ENCODE peak calls at places on chromosomes 5 and 9, in five cellular contexts. One of them, this sample, is unnamed.

GRCh38 chr9:880725-881124 is 39.2 kb downstream of the DMRT1 start:
- DNase-seq in gastrocnemius medialis: no peak
- DNase-seq in stomach: no peak
- DNase-seq in adrenal gland: no peak
- DNase-seq in ovary: no peak
- DNase-seq in this sample: no peak

GRCh38 chr9:76219555-76220151 is 174.6 kb downstream of the RFK start:
- DNase-seq in gastrocnemius medialis: no peak
- DNase-seq in stomach: no peak
- DNase-seq in adrenal gland: no peak
- DNase-seq in ovary: no peak
- DNase-seq in this sample: no peak

GRCh38 chr9:36328798-36329411 is 70.7 kb upstream of the GNE start:
- DNase-seq in gastrocnemius medialis: no peak
- DNase-seq in stomach: no peak
- DNase-seq in adrenal gland: peak; percentile 55
- DNase-seq in ovary: no peak
- DNase-seq in this sample: peak; percentile 18

GRCh38 chr5:169873642-169874041 is 106.7 kb downstream of the INSYN2B start:
- DNase-seq in gastrocnemius medialis: peak; percentile 21
- DNase-seq in stomach: no peak
- DNase-seq in adrenal gland: peak; percentile 26
- DNase-seq in ovary: no peak
- DNase-seq in this sample: no peak

GRCh38 chr5:110159202-110159601 is 469.5 kb downstream of the MAN2A1 start:
- DNase-seq in gastrocnemius medialis: no peak
- DNase-seq in stomach: no peak
- DNase-seq in adrenal gland: no peak
- DNase-seq in ovary: no peak
- DNase-seq in this sample: no peak

GRCh38 chr9:78892769-78893168 is 595.8 kb downstream of the PSAT1 start:
- DNase-seq in gastrocnemius medialis: no peak
- DNase-seq in stomach: no peak
- DNase-seq in adrenal gland: no peak
- DNase-seq in ovary: no peak
- DNase-seq in this sample: no peak

GRCh38 chr5:88799976-88800375 is 83.0 kb downstream of the MEF2C start:
- DNase-seq in gastrocnemius medialis: no peak
- DNase-seq in stomach: no peak
- DNase-seq in adrenal gland: no peak
- DNase-seq in ovary: no peak
- DNase-seq in this sample: no peak

GRCh38 chr5:95822038-95822407 is 503 bp downstream of the GLRX start:
- DNase-seq in gastrocnemius medialis: peak; percentile 61
- DNase-seq in stomach: peak; percentile 60
- DNase-seq in adrenal gland: peak; percentile 58
- DNase-seq in ovary: peak; percentile 51
- DNase-seq in this sample: no peak

GRCh38 chr9:33225319-33226152 is 14.4 kb upstream of the SPINK4 start:
- DNase-seq in gastrocnemius medialis: peak; percentile 50
- DNase-seq in stomach: peak; percentile 70
- DNase-seq in adrenal gland: peak; percentile 76
- DNase-seq in ovary: peak; percentile 57
- DNase-seq in this sample: no peak

GRCh38 chr5:128276537-128277216 is 193.1 kb downstream of the SLC12A2 start:
- DNase-seq in gastrocnemius medialis: no peak
- DNase-seq in stomach: no peak
- DNase-seq in adrenal gland: no peak
- DNase-seq in ovary: no peak
- DNase-seq in this sample: no peak

GRCh38 chr9:15205632-15206243 is 101.3 kb downstream of the TTC39B start:
- DNase-seq in gastrocnemius medialis: no peak
- DNase-seq in stomach: no peak
- DNase-seq in adrenal gland: no peak
- DNase-seq in ovary: no peak
- DNase-seq in this sample: no peak

GRCh38 chr9:83041771-83042170 is 21.2 kb downstream of the RASEF start:
- DNase-seq in gastrocnemius medialis: no peak
- DNase-seq in stomach: no peak
- DNase-seq in adrenal gland: no peak
- DNase-seq in ovary: no peak
- DNase-seq in this sample: no peak

GRCh38 chr5:73446631-73447233 is 1.8 kb downstream of the FOXD1 start:
- DNase-seq in gastrocnemius medialis: no peak
- DNase-seq in stomach: no peak
- DNase-seq in adrenal gland: no peak
- DNase-seq in ovary: no peak
- DNase-seq in this sample: no peak

GRCh38 chr5:168114444-168115017 is 176.9 kb upstream of the WWC1 start:
- DNase-seq in gastrocnemius medialis: no peak
- DNase-seq in stomach: peak; percentile 76
- DNase-seq in adrenal gland: no peak
- DNase-seq in ovary: no peak
- DNase-seq in this sample: peak; percentile 68

GRCh38 chr5:79295096-79295495 is 59.2 kb downstream of the JMY start:
- DNase-seq in gastrocnemius medialis: no peak
- DNase-seq in stomach: no peak
- DNase-seq in adrenal gland: no peak
- DNase-seq in ovary: no peak
- DNase-seq in this sample: no peak

GRCh38 chr5:107951322-107951721 is 280.6 kb upstream of the EFNA5 start:
- DNase-seq in gastrocnemius medialis: no peak
- DNase-seq in stomach: no peak
- DNase-seq in adrenal gland: no peak
- DNase-seq in ovary: no peak
- DNase-seq in this sample: no peak

GRCh38 chr5:112614285-112614684 is 123.4 kb upstream of the APC start:
- DNase-seq in gastrocnemius medialis: no peak
- DNase-seq in stomach: no peak
- DNase-seq in adrenal gland: no peak
- DNase-seq in ovary: no peak
- DNase-seq in this sample: no peak

GRCh38 chr5:99019812-99020697 is 91.2 kb upstream of the CHD1 start:
- DNase-seq in gastrocnemius medialis: no peak
- DNase-seq in stomach: no peak
- DNase-seq in adrenal gland: no peak
- DNase-seq in ovary: no peak
- DNase-seq in this sample: peak; percentile 34

GRCh38 chr5:125376059-125376641 is 629.7 kb upstream of the ZNF608 start:
- DNase-seq in gastrocnemius medialis: no peak
- DNase-seq in stomach: no peak
- DNase-seq in adrenal gland: no peak
- DNase-seq in ovary: no peak
- DNase-seq in this sample: no peak

GRCh38 chr5:144134181-144134827 is 36.2 kb downstream of the YIPF5 start:
- DNase-seq in gastrocnemius medialis: no peak
- DNase-seq in stomach: no peak
- DNase-seq in adrenal gland: no peak
- DNase-seq in ovary: no peak
- DNase-seq in this sample: no peak

GRCh38 chr5:96528262-96528661 is 95.2 kb upstream of the PCSK1 start:
- DNase-seq in gastrocnemius medialis: no peak
- DNase-seq in stomach: no peak
- DNase-seq in adrenal gland: no peak
- DNase-seq in ovary: no peak
- DNase-seq in this sample: no peak

DNA sequence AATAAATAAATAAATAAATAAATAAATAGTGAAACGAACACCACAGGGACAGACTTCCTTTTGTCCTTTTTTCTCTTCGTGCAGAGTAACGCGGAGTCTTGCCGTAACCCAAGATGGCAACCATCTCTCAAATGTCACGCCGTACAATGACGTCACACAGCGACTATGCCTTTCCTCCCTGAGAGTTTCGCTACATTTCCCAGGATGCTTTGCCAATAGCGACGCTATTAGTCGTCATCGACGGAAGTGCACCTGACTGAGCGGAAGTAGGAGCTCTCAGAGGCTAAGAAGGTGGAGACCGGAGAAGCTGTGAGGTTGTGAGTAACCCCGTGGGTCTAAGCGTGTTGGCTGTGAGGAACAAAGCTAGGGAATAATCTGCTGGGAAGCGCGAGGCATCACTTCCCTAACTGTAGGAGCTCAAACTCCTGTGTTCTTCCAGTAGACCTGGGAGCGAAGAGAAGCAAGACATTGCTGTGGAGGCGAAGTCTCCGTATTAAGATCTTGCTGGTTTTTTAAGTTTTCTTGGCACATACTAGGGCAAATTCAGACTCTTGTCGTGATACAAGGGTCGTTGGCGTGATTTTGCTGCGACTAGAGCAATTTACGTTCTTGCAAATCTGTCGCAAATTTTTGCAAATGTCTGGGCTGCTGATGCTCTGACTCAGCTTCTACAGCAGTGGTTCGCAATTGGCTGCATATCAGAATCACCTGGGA is at the start of gene TTC1:
- DNase-seq in gastrocnemius medialis: peak; percentile 95
- DNase-seq in stomach: peak; percentile 97
- DNase-seq in adrenal gland: peak; percentile 95
- DNase-seq in ovary: peak; percentile 91
- DNase-seq in this sample: peak; percentile 65
- TF ChIP-seq POLR2A in gastrocnemius medialis: peak; percentile 89
- TF ChIP-seq POLR2A in stomach: peak; percentile 67
- TF ChIP-seq POLR2A in adrenal gland: peak; percentile 98
- TF ChIP-seq POLR2A in ovary: peak; percentile 87
- TF ChIP-seq POLR2A in this sample: peak; percentile 72

GRCh38 chr9:120951960-120952630 is 25.5 kb upstream of the TRAF1 start:
- DNase-seq in gastrocnemius medialis: no peak
- DNase-seq in stomach: no peak
- DNase-seq in adrenal gland: no peak
- DNase-seq in ovary: no peak
- DNase-seq in this sample: no peak

GRCh38 chr9:120947222-120947621 is 20.6 kb upstream of the TRAF1 start:
- DNase-seq in gastrocnemius medialis: no peak
- DNase-seq in stomach: no peak
- DNase-seq in adrenal gland: no peak
- DNase-seq in ovary: no peak
- DNase-seq in this sample: no peak

GRCh38 chr9:120948824-120949223 is 22.2 kb upstream of the TRAF1 start:
- DNase-seq in gastrocnemius medialis: no peak
- DNase-seq in stomach: no peak
- DNase-seq in adrenal gland: no peak
- DNase-seq in ovary: no peak
- DNase-seq in this sample: no peak

GRCh38 chr9:120949290-120949689 is 22.7 kb upstream of the TRAF1 start:
- DNase-seq in gastrocnemius medialis: no peak
- DNase-seq in stomach: no peak
- DNase-seq in adrenal gland: no peak
- DNase-seq in ovary: no peak
- DNase-seq in this sample: no peak

GRCh38 chr9:120950421-120951388 is 24.1 kb upstream of the TRAF1 start:
- DNase-seq in gastrocnemius medialis: no peak
- DNase-seq in stomach: no peak
- DNase-seq in adrenal gland: no peak
- DNase-seq in ovary: no peak
- DNase-seq in this sample: no peak
- TF ChIP-seq POLR2A in gastrocnemius medialis: no peak
- TF ChIP-seq POLR2A in stomach: no peak
- TF ChIP-seq POLR2A in adrenal gland: no peak
- TF ChIP-seq POLR2A in ovary: no peak
- TF ChIP-seq POLR2A in this sample: no peak

GRCh38 chr9:137086531-137087408 is at the start of gene MAN1B1:
- DNase-seq in gastrocnemius medialis: peak; percentile 99
- DNase-seq in stomach: peak; percentile 100
- DNase-seq in adrenal gland: peak; percentile 99
- DNase-seq in ovary: peak; percentile 98
- DNase-seq in this sample: peak; percentile 100
- TF ChIP-seq POLR2A in gastrocnemius medialis: peak; percentile 82
- TF ChIP-seq POLR2A in stomach: peak; percentile 83
- TF ChIP-seq POLR2A in adrenal gland: peak; percentile 84
- TF ChIP-seq POLR2A in ovary: peak; percentile 87
- TF ChIP-seq POLR2A in this sample: peak; percentile 86

GRCh38 chr9:128055222-128056040 is 11.7 kb downstream of the NAIF1 start:
- DNase-seq in gastrocnemius medialis: peak; percentile 83
- DNase-seq in stomach: peak; percentile 73
- DNase-seq in adrenal gland: peak; percentile 45
- DNase-seq in ovary: peak; percentile 59
- DNase-seq in this sample: no peak

GRCh38 chr9:128056887-128057723 is 10.0 kb downstream of the NAIF1 start:
- DNase-seq in gastrocnemius medialis: no peak
- DNase-seq in stomach: peak; percentile 79
- DNase-seq in adrenal gland: peak; percentile 34
- DNase-seq in ovary: no peak
- DNase-seq in this sample: no peak

GRCh38 chr9:128057724-128058409 is 9.3 kb downstream of the NAIF1 start:
- DNase-seq in gastrocnemius medialis: no peak
- DNase-seq in stomach: no peak
- DNase-seq in adrenal gland: no peak
- DNase-seq in ovary: no peak
- DNase-seq in this sample: no peak

GRCh38 chr9:128054090-128054489 is 13.0 kb downstream of the NAIF1 start:
- DNase-seq in gastrocnemius medialis: no peak
- DNase-seq in stomach: no peak
- DNase-seq in adrenal gland: no peak
- DNase-seq in ovary: no peak
- DNase-seq in this sample: no peak

GRCh38 chr9:128056086-128056485 is 11.0 kb downstream of the NAIF1 start:
- DNase-seq in gastrocnemius medialis: peak; percentile 65
- DNase-seq in stomach: peak; percentile 44
- DNase-seq in adrenal gland: peak; percentile 32
- DNase-seq in ovary: peak; percentile 55
- DNase-seq in this sample: no peak
- TF ChIP-seq POLR2A in gastrocnemius medialis: no peak
- TF ChIP-seq POLR2A in stomach: no peak
- TF ChIP-seq POLR2A in adrenal gland: no peak
- TF ChIP-seq POLR2A in ovary: no peak
- TF ChIP-seq POLR2A in this sample: no peak

This sample was measured in H54.